ENCODE peak calls at places on chromosomes 1 and 21, in four cellular contexts. A is lower lobe of right lung; E is neural progenitor cell; Y is stimulated activated effector memory CD8-positive, alpha-beta T cell treated with anti-CD3 and anti-CD28 coated beads, Interleukin-12 subunit alpha, Interleukin-12 subunit beta, amount 100 ng/mL, for 72 hours. W is an unnamed sample.
A peak's percentile ranks its signal among the peaks of the same experiment; 100 is the strongest.

GRCh38 chr1:232306269-232306911 is 323.5 kb downstream of the SIPA1L2 start:
- DNase-seq in A (peak; percentile 61), E (peak; percentile 50), Y (no peak), W (no peak)

GRCh38 chr1:185263292-185263691 is 53.8 kb downstream of the IVNS1ABP start:
- DNase-seq in A (no peak), E (no peak), Y (no peak), W (no peak)

GRCh38 chr1:209791920-209792319 is 7.6 kb upstream of the C1orf74 start:
- DNase-seq in A (no peak), E (no peak), Y (no peak), W (no peak)

GRCh38 chr1:63732666-63733065 is 41.2 kb upstream of the ROR1 start:
- DNase-seq in A (no peak), E (no peak), Y (no peak), W (no peak)

GRCh38 chr21:41927727-41928409 is 25.9 kb downstream of the C2CD2 start:
- DNase-seq in A (no peak), E (no peak), Y (no peak), W (no peak)

GRCh38 chr1:42936309-42937078 is 22.2 kb downstream of the SLC2A1 start:
- DNase-seq in A (peak; percentile 40), E (no peak), Y (peak; percentile 70), W (no peak)

GRCh38 chr1:17438176-17438976 is 1.1 kb downstream of the RCC2 start:
- DNase-seq in A (peak; percentile 85), E (peak; percentile 80), Y (peak; percentile 94), W (peak; percentile 47)

GRCh38 chr21:35149698-35150097 is 100.6 kb upstream of the RUNX1 start:
- DNase-seq in A (no peak), E (no peak), Y (no peak), W (no peak)

GRCh38 chr1:200231787-200232222 is 178.0 kb downstream of the ZNF281 start:
- DNase-seq in A (no peak), E (no peak), Y (no peak), W (no peak)

GRCh38 chr1:165903672-165904071 is 76.3 kb downstream of the UCK2 start:
- DNase-seq in A (no peak), E (no peak), Y (no peak), W (no peak)

GRCh38 chr1:209835782-209836298 is 8.1 kb downstream of the UTP25 start:
- DNase-seq in A (no peak), E (no peak), Y (peak; percentile 56), W (no peak)

GRCh38 chr1:80882552-80882951 is 918.2 kb upstream of the ADGRL2 start:
- DNase-seq in A (no peak), E (no peak), Y (no peak), W (no peak)

GRCh38 chr1:97895278-97895677 is 25.6 kb downstream of the DPYD start:
- DNase-seq in A (no peak), E (no peak), Y (no peak), W (no peak)

GRCh38 chr1:192879416-192879815 is 70.6 kb downstream of the RGS2 start:
- DNase-seq in A (no peak), E (peak; percentile 21), Y (no peak), W (no peak)

GRCh38 chr1:7046314-7046713 is 261.1 kb downstream of the CAMTA1 start:
- DNase-seq in A (no peak), E (peak; percentile 81), Y (no peak), W (no peak)

GRCh38 chr1:110494036-110494435 is 24.9 kb downstream of the KCNA10 start:
- DNase-seq in A (no peak), E (no peak), Y (no peak), W (no peak)

GRCh38 chr1:180482425-180483275 is 19.7 kb downstream of the ACBD6 start:
- DNase-seq in A (no peak), E (peak; percentile 74), Y (no peak), W (no peak)

GRCh38 chr1:234845097-234845660 is 235.2 kb upstream of the IRF2BP2 start:
- DNase-seq in A (no peak), E (no peak), Y (no peak), W (peak; percentile 35)

GRCh38 chr21:45366931-45367401 is 38.0 kb upstream of the COL18A1 start:
- DNase-seq in A (no peak), E (no peak), Y (no peak), W (no peak)

GRCh38 chr1:9539829-9540550 is 725 bp downstream of the SLC25A33 start:
- DNase-seq in A (peak; percentile 70), E (peak; percentile 82), Y (peak; percentile 83), W (peak; percentile 32)

GRCh38 chr1:157431751-157432150 is 120.6 kb downstream of the FCRL5 start:
- DNase-seq in A (no peak), E (no peak), Y (no peak), W (no peak)

GRCh38 chr1:84174051-84174556 is 30.0 kb downstream of the PRKACB start:
- DNase-seq in A (no peak), E (no peak), Y (no peak), W (no peak)

GRCh38 chr1:53697671-53698380 is 41.1 kb downstream of the GLIS1 start:
- DNase-seq in A (no peak), E (no peak), Y (no peak), W (no peak)

GRCh38 chr1:222233441-222234180 is 314.3 kb downstream of the HHIPL2 start:
- DNase-seq in A (no peak), E (no peak), Y (no peak), W (no peak)

GRCh38 chr1:206905295-206906164 is 8.3 kb downstream of the IL24 start:
- DNase-seq in A (no peak), E (no peak), Y (no peak), W (no peak)

GRCh38 chr1:94068831-94069648 is 51.9 kb downstream of the ABCA4 start:
- DNase-seq in A (peak; percentile 72), E (peak; percentile 54), Y (no peak), W (no peak)